ENCODE peak calls at places on chromosomes 5 and 9, in four cellular contexts. V, Y, S and M are unnamed samples.

GRCh38 chr5:95858661-95859326 is 36.3 kb upstream of the GLRX start:
- DNase-seq in Y (peak; percentile 87), V (peak; percentile 93), S (peak; percentile 83), M (peak; percentile 77)

GRCh38 chr5:131795879-131796792 is 681 bp downstream of the FNIP1 start:
- DNase-seq in V (peak; percentile 76), Y (peak; percentile 36), S (peak; percentile 10), M (no peak)

GRCh38 chr9:89845862-89846261 is 241.1 kb downstream of the GADD45G start:
- DNase-seq in Y (no peak), S (no peak), V (no peak), M (no peak)

GRCh38 chr9:123268950-123269302 is 540 bp upstream of the STRBP start:
- DNase-seq in S (no peak), V (no peak), Y (no peak), M (no peak)

GRCh38 chr5:128905225-128906110 is 59.8 kb upstream of the SLC27A6 start:
- DNase-seq in S (peak; percentile 1), V (peak; percentile 75), Y (peak; percentile 51), M (peak; percentile 65)

GRCh38 chr5:134577796-134578577 is 52.5 kb downstream of the JADE2 start:
- DNase-seq in S (peak; percentile 53), Y (peak; percentile 43), V (peak; percentile 91), M (peak; percentile 55)

GRCh38 chr5:139691275-139691629 is 43.1 kb downstream of the CXXC5 start:
- DNase-seq in Y (no peak), S (no peak), V (no peak), M (no peak)

GRCh38 chr5:128349044-128349629 is 188.9 kb downstream of the FBN2 start:
- DNase-seq in S (no peak), Y (peak; percentile 85), V (peak; percentile 39), M (peak; percentile 98)

GRCh38 chr5:52773342-52773741 is 14.4 kb upstream of the ITGA1 start:
- DNase-seq in Y (no peak), V (no peak), S (no peak), M (no peak)

GRCh38 chr9:105233836-105234235 is 10.6 kb upstream of the SLC44A1 start:
- DNase-seq in Y (no peak), S (no peak), V (no peak), M (no peak)

GRCh38 chr5:4802044-4802443 is 338.1 kb upstream of the ADAMTS16 start:
- DNase-seq in S (no peak), Y (no peak), V (peak; percentile 33), M (no peak)

GRCh38 chr9:122124048-122124447 is 30.9 kb upstream of the TTLL11 start:
- DNase-seq in Y (no peak), S (no peak), V (no peak), M (no peak)

GRCh38 chr5:132000677-132001453 is 10.6 kb downstream of the ACSL6 start:
- DNase-seq in Y (no peak), V (no peak), S (peak; percentile 26), M (no peak)

GRCh38 chr9:89522261-89522978 is 24.5 kb upstream of the SEMA4D start:
- DNase-seq in Y (no peak), V (no peak), S (peak; percentile 57), M (no peak)

GRCh38 chr9:12972608-12973589 is 198.1 kb downstream of the LURAP1L start:
- DNase-seq in V (peak; percentile 30), S (no peak), Y (no peak), M (peak; percentile 60)

GRCh38 chr5:179270581-179271300 is 74.5 kb downstream of the ADAMTS2 start:
- DNase-seq in V (no peak), S (no peak), Y (no peak), M (no peak)

GRCh38 chr9:29211681-29212589 is 1638.7 kb upstream of the C9orf72 start:
- DNase-seq in Y (peak; percentile 79), S (no peak), V (peak; percentile 85), M (peak; percentile 90)

GRCh38 chr5:166027582-166027981 is 2263.9 kb upstream of the WWC1 start:
- DNase-seq in S (no peak), V (no peak), Y (no peak), M (no peak)

GRCh38 chr5:60295423-60295822 is 401.9 kb upstream of the PDE4D start:
- DNase-seq in Y (no peak), V (peak; percentile 49), S (no peak), M (no peak)

GRCh38 chr9:70117835-70118319 is 74.2 kb downstream of the MAMDC2 start:
- DNase-seq in V (no peak), Y (no peak), S (no peak), M (no peak)

GRCh38 chr5:6829150-6829784 is 116.0 kb downstream of the TENT4A start:
- DNase-seq in S (no peak), Y (no peak), V (no peak), M (no peak)

GRCh38 chr5:113089653-113090335 is 113.2 kb downstream of the DCP2 start:
- DNase-seq in Y (no peak), V (no peak), S (no peak), M (no peak)

GRCh38 chr9:101437806-101438232 is 2.2 kb upstream of the ALDOB start:
- DNase-seq in V (peak; percentile 60), S (no peak), Y (no peak), M (no peak)

GRCh38 chr9:126166291-126166690 is 160.3 kb upstream of the MVB12B start:
- DNase-seq in Y (no peak), S (no peak), V (no peak), M (no peak)

GRCh38 chr5:157236423-157236822 is 29.5 kb upstream of the CYFIP2 start:
- DNase-seq in V (no peak), S (no peak), Y (no peak), M (no peak)

GRCh38 chr5:63495225-63495624 is 467.0 kb downstream of the HTR1A start:
- DNase-seq in V (no peak), S (no peak), Y (no peak), M (no peak)

GRCh38 chr9:89576404-89576824 is 28.4 kb upstream of the GADD45G start:
- DNase-seq in S (no peak), V (peak; percentile 51), Y (no peak), M (peak; percentile 23)

GRCh38 chr5:139658928-139659667 is 10.9 kb downstream of the CXXC5 start:
- DNase-seq in S (no peak), Y (no peak), V (peak; percentile 76), M (no peak)

GRCh38 chr9:5630038-5630507 is 1.2 kb downstream of the RIC1 start:
- DNase-seq in S (no peak), V (peak; percentile 30), Y (no peak), M (peak; percentile 21)

GRCh38 chr5:92070786-92071185 is 687.7 kb upstream of the ARRDC3 start:
- DNase-seq in Y (no peak), V (no peak), S (no peak), M (no peak)

GRCh38 chr9:95857122-95857521 is 18.4 kb upstream of the ERCC6L2 start:
- DNase-seq in V (peak; percentile 86), Y (no peak), S (no peak), M (no peak)

GRCh38 chr5:142798099-142798768 is 28.1 kb downstream of the ARHGAP26 start:
- DNase-seq in V (no peak), S (no peak), Y (no peak), M (no peak)

GRCh38 chr9:36882117-36882465 is 152.0 kb downstream of the PAX5 start:
- DNase-seq in S (no peak), Y (no peak), V (no peak), M (no peak)

GRCh38 chr5:98205691-98206461 is 567.6 kb upstream of the RGMB start:
- DNase-seq in S (no peak), V (no peak), Y (no peak), M (no peak)

GRCh38 chr9:88745281-88746001 is 210.5 kb downstream of the NXNL2 start:
- DNase-seq in S (no peak), Y (no peak), V (peak; percentile 66), M (no peak)

GRCh38 chr9:129968690-129969485 is 74.1 kb downstream of the FNBP1 start:
- DNase-seq in Y (no peak), V (peak; percentile 57), S (no peak), M (no peak)

GRCh38 chr5:17203329-17204132 is 13.9 kb upstream of the BASP1 start:
- DNase-seq in Y (peak; percentile 54), V (peak; percentile 70), S (no peak), M (peak; percentile 90)

GRCh38 chr9:20290287-20290686 is 332.0 kb downstream of the MLLT3 start:
- DNase-seq in V (no peak), S (no peak), Y (no peak), M (no peak)

GRCh38 chr9:13369426-13369825 is 89.9 kb upstream of the MPDZ start:
- DNase-seq in Y (peak; percentile 52), V (no peak), S (no peak), M (no peak)